ENCODE peak calls at places on chromosome 7, in four cellular contexts. G, Y, K and B are unnamed samples.

GRCh38 chr7:96388620-96389383 is 66.9 kb upstream of the SLC25A13 start:
- DNase-seq in K (no peak), Y (no peak), G (no peak), B (no peak)

GRCh38 chr7:78261739-78262138 is 463.2 kb downstream of the PHTF2 start:
- DNase-seq in Y (no peak), G (no peak), K (no peak), B (no peak)

GRCh38 chr7:1224093-1224702 is 8.5 kb upstream of the UNCX start:
- DNase-seq in G (no peak), Y (no peak), K (no peak), B (no peak)

GRCh38 chr7:49308787-49309186 is 384.4 kb downstream of the CDC14C start:
- DNase-seq in K (no peak), Y (no peak), G (no peak), B (no peak)

GRCh38 chr7:40808409-40808942 is 673.7 kb downstream of the SUGCT start:
- DNase-seq in G (no peak), Y (no peak), K (peak), B (no peak)

GRCh38 chr7:85621286-85621685 is 434.4 kb upstream of the SEMA3D start:
- DNase-seq in G (no peak), K (no peak), Y (no peak), B (no peak)

GRCh38 chr7:113301141-113301540 is 182.8 kb upstream of the SMIM30 start:
- DNase-seq in G (no peak), Y (no peak), K (no peak), B (no peak)

GRCh38 chr7:51356849-51357516 is 40.4 kb upstream of the COBL start:
- DNase-seq in G (peak), Y (peak), K (no peak), B (no peak)

GRCh38 chr7:91168766-91169518 is 95.3 kb upstream of the FZD1 start:
- DNase-seq in G (no peak), K (no peak), Y (no peak), B (no peak)

GRCh38 chr7:155007947-155008346 is 5.0 kb upstream of the PAXIP1 start:
- DNase-seq in K (no peak), Y (no peak), G (no peak), B (no peak)

GRCh38 chr7:87154166-87154565 is 1.9 kb downstream of the DMTF1 start:
- DNase-seq in Y (no peak), G (no peak), K (no peak), B (no peak)

GRCh38 chr7:21851445-21852043 is 94.2 kb downstream of the CDCA7L start:
- DNase-seq in G (no peak), Y (no peak), K (no peak), B (no peak)

GRCh38 chr7:3243680-3244079 is 57.4 kb upstream of the SDK1 start:
- DNase-seq in Y (no peak), G (no peak), K (no peak), B (no peak)

GRCh38 chr7:9600974-9601373 is 1167.6 kb downstream of the NXPH1 start:
- DNase-seq in K (no peak), G (no peak), Y (no peak), B (no peak)

GRCh38 chr7:55435466-55435865 is 70.3 kb downstream of the LANCL2 start:
- DNase-seq in Y (no peak), G (no peak), K (no peak), B (no peak)

GRCh38 chr7:100351657-100352058 is 6.3 kb upstream of the PILRB start:
- DNase-seq in K (no peak), G (no peak), Y (no peak), B (no peak)

GRCh38 chr7:76260171-76260703 is 42.2 kb upstream of the HSPB1 start:
- DNase-seq in Y (no peak), K (peak), G (no peak), B (peak)

GRCh38 chr7:84362828-84363227 is 168.2 kb upstream of the SEMA3A start:
- DNase-seq in Y (no peak), G (no peak), K (no peak), B (no peak)

GRCh38 chr7:132247995-132248618 is 328.2 kb downstream of the PLXNA4 start:
- DNase-seq in K (no peak), Y (no peak), G (no peak), B (no peak)

GRCh38 chr7:28418311-28418710 is 6.0 kb downstream of the CREB5 start:
- DNase-seq in G (no peak), K (no peak), Y (no peak), B (no peak)

DNA sequence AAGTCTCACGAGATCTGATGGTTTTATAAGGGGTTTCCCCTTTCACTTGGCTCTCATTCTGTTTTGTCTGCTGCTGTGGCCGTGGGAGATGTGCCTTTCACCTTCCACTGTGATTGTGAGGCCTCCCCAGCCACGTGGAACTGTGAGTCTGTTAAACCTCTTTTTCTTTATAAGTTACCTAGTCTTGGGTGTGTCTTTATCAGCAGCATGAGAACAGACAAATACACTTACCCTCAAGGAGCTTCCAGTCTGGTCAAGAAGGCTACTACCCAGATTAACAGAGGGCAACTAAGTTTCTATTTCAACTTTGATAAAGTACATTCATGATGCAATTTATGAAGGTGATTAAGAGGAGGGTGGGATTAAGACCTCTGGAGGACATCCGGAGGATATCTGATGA is 13.1 kb downstream of the SMKR1 start:
- DNase-seq in G (no peak), K (no peak), Y (no peak), B (no peak)
- TF ChIP-seq CTCF in G (no peak), K (no peak), Y (no peak), B (no peak)

GRCh38 chr7:128217030-128217805 is 23.9 kb upstream of the LEP start:
- DNase-seq in K (no peak), Y (no peak), G (peak), B (no peak)
- TF ChIP-seq CTCF in K (no peak), Y (no peak), G (no peak), B (no peak)

GRCh38 chr7:128872394-128872824 is 9.8 kb downstream of the ATP6V1F start:
- DNase-seq in Y (no peak), K (no peak), G (no peak), B (no peak)
- TF ChIP-seq CTCF in Y (no peak), K (no peak), G (no peak), B (peak)

GRCh38 chr7:104153287-104153686 is 54.5 kb downstream of the ORC5 start:
- DNase-seq in Y (no peak), G (no peak), K (no peak), B (no peak)
- TF ChIP-seq CTCF in Y (no peak), G (no peak), K (no peak), B (no peak)

DNA sequence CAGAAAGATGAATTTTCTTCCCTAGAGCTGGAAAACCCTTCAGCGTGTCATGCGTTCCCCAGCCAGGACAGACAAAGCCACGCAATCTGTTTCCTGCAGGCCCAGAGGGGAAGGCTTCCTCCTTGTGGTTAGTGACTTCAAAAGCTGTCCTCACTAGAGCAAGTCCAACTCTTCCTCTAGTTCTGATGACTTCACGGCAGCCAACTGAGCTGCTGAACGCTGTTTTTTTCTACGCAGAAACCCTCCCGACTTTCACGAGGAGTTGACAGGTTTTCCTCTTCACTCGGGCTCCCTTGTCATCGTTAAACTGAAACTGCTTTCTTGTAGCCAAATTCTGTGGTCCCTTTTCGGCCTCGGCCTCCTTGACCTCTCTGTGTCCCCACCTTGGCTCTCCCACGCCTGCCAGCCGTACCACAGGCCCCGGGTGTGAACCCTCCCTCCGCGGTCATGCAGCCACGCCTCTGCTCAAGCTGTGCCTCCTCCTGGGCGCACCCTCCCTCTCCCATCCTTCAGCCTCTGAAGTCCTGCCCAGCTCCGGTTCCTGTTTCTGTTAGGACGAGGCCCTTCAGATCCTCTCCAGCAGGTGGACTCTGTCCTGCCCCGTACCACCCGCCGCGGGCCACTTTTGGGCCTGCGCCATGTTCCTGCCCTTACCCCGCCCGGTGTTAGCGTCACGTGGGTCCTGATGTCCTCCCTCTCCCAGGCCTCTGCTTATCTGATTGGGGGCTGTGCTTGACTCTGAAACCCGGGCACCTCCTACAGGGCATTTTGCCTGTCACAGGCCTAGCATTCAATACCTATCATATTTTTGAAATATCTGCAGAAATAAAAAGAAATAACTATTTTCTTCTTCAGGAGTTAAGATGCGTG is 39.3 kb downstream of the CUX1 start:
- DNase-seq in Y (peak), K (peak), G (peak), B (no peak)
- TF ChIP-seq CTCF in Y (peak), K (peak), G (peak), B (peak)

GRCh38 chr7:26815452-26815851 is 48.9 kb downstream of the SKAP2 start:
- DNase-seq in G (no peak), Y (no peak), K (no peak), B (no peak)
- TF ChIP-seq CTCF in G (no peak), Y (no peak), K (no peak), B (no peak)

GRCh38 chr7:44963526-44964290 is 15.1 kb downstream of the MYO1G start:
- DNase-seq in G (no peak), K (no peak), Y (no peak), B (no peak)

GRCh38 chr7:44964831-44965440 is 13.9 kb downstream of the MYO1G start:
- DNase-seq in G (no peak), Y (no peak), K (no peak), B (peak)

GRCh38 chr7:44964384-44964830 is 14.4 kb downstream of the MYO1G start:
- DNase-seq in G (no peak), K (no peak), Y (no peak), B (no peak)

GRCh38 chr7:44961844-44962482 is 16.9 kb downstream of the MYO1G start:
- DNase-seq in G (no peak), Y (no peak), K (no peak), B (no peak)

DNA sequence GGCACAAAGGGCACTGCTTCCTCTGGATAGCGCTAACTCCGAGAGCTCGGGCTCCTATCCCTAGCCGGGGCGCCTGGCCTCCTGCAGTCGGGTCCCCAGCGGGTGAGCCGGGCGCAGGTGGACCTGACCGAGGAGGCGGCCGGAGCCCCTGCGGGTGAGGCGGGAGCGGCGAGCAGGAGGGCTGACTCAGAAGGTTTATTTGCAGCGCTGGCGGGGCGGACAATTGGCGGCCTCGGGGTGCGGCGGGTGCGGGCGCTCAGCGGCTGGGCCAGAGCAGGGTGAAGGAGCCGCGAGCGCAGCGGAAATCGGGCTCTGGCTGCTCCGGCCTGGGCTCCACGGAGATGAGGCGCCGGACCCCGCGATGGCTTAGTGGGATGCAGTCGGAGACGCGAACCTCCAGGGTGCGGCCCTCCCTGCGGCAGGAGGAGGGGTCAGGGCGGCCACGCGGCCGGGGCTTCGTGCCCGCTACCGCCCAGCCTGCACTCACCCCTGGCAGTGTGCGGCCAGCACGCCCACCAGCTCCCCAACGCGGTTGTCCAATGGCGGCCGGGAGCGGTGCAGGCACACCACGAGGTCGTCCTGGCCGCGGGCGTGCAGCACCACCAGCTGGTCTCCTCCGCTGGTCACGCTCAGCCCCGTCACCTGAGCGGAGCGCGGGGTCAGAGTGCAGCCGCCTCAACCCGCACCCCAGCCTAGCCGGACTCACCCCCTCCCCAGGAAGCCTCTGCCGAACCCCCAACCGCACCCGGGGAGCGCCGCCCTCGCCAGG is 16.1 kb downstream of the MYO1G start:
- DNase-seq in K (no peak), Y (peak), G (no peak), B (peak)
- TF ChIP-seq CTCF in K (no peak), Y (no peak), G (no peak), B (no peak)

GRCh38 chr7:148932-149855 is 43.2 kb upstream of the FAM20C start:
- DNase-seq in Y (peak), G (peak), K (peak), B (peak)
- TF ChIP-seq CTCF in Y (peak), G (no peak), K (no peak), B (no peak)

GRCh38 chr7:105396566-105396965 is 7.8 kb upstream of the SRPK2 start:
- DNase-seq in G (no peak), Y (no peak), K (no peak), B (no peak)

GRCh38 chr7:105403128-105403527 is 14.4 kb upstream of the SRPK2 start:
- DNase-seq in G (no peak), K (no peak), Y (no peak), B (no peak)

GRCh38 chr7:105402221-105403095 is 13.7 kb upstream of the SRPK2 start:
- DNase-seq in G (no peak), K (no peak), Y (no peak), B (no peak)

GRCh38 chr7:105399043-105399725 is 10.5 kb upstream of the SRPK2 start:
- DNase-seq in G (no peak), Y (no peak), K (no peak), B (no peak)
- TF ChIP-seq CTCF in G (peak), Y (no peak), K (no peak), B (peak)